ENCODE peak calls at places on chromosomes 16 and 17, in eight cellular contexts. One of them, this sample, is unnamed.

GRCh38 chr16:85321856-85322271 is 209.6 kb upstream of the CIBAR2 start:
- DNase-seq in transverse colon: peak; percentile 73
- DNase-seq in adrenal gland: peak; percentile 99
- DNase-seq in right cardiac atrium: peak; percentile 99
- DNase-seq in tibial artery: peak; percentile 100
- DNase-seq in NT2/D1: no peak
- DNase-seq in heart right ventricle: peak; percentile 94
- DNase-seq in MM.1S: no peak
- DNase-seq in this sample: peak; percentile 98

GRCh38 chr17:8890671-8891070 is 23.2 kb upstream of the PIK3R6 start:
- DNase-seq in transverse colon: no peak
- DNase-seq in adrenal gland: no peak
- DNase-seq in right cardiac atrium: no peak
- DNase-seq in tibial artery: no peak
- DNase-seq in NT2/D1: no peak
- DNase-seq in heart right ventricle: no peak
- DNase-seq in MM.1S: no peak
- DNase-seq in this sample: no peak

GRCh38 chr16:4015275-4015990 is 100.8 kb downstream of the ADCY9 start:
- DNase-seq in transverse colon: no peak
- DNase-seq in adrenal gland: no peak
- DNase-seq in right cardiac atrium: no peak
- DNase-seq in tibial artery: no peak
- DNase-seq in NT2/D1: no peak
- DNase-seq in heart right ventricle: no peak
- DNase-seq in MM.1S: no peak
- DNase-seq in this sample: no peak

GRCh38 chr17:76161619-76162222 is 20.7 kb upstream of the FOXJ1 start:
- DNase-seq in transverse colon: no peak
- DNase-seq in adrenal gland: no peak
- DNase-seq in right cardiac atrium: no peak
- DNase-seq in tibial artery: no peak
- DNase-seq in NT2/D1: no peak
- DNase-seq in heart right ventricle: no peak
- DNase-seq in MM.1S: no peak
- DNase-seq in this sample: no peak

GRCh38 chr17:20206068-20206467 is 196.9 kb downstream of the SPECC1 start:
- DNase-seq in transverse colon: no peak
- DNase-seq in adrenal gland: no peak
- DNase-seq in right cardiac atrium: no peak
- DNase-seq in tibial artery: no peak
- DNase-seq in NT2/D1: no peak
- DNase-seq in heart right ventricle: no peak
- DNase-seq in MM.1S: no peak
- DNase-seq in this sample: no peak

GRCh38 chr16:64459821-64460220 is 662.0 kb downstream of the CDH11 start:
- DNase-seq in transverse colon: no peak
- DNase-seq in adrenal gland: peak; percentile 19
- DNase-seq in right cardiac atrium: no peak
- DNase-seq in tibial artery: no peak
- DNase-seq in NT2/D1: no peak
- DNase-seq in heart right ventricle: peak; percentile 15
- DNase-seq in MM.1S: no peak
- DNase-seq in this sample: no peak

GRCh38 chr16:22304411-22304810 is 7.2 kb downstream of the POLR3E start:
- DNase-seq in transverse colon: no peak
- DNase-seq in adrenal gland: no peak
- DNase-seq in right cardiac atrium: no peak
- DNase-seq in tibial artery: no peak
- DNase-seq in NT2/D1: no peak
- DNase-seq in heart right ventricle: no peak
- DNase-seq in MM.1S: no peak
- DNase-seq in this sample: no peak

GRCh38 chr17:39652635-39653315 is 12.4 kb upstream of the TCAP start:
- DNase-seq in transverse colon: no peak
- DNase-seq in adrenal gland: no peak
- DNase-seq in right cardiac atrium: no peak
- DNase-seq in tibial artery: no peak
- DNase-seq in NT2/D1: peak; percentile 70
- DNase-seq in heart right ventricle: no peak
- DNase-seq in MM.1S: no peak
- DNase-seq in this sample: no peak

GRCh38 chr16:9840761-9841665 is 341.2 kb downstream of the GRIN2A start:
- DNase-seq in transverse colon: no peak
- DNase-seq in adrenal gland: no peak
- DNase-seq in right cardiac atrium: no peak
- DNase-seq in tibial artery: no peak
- DNase-seq in NT2/D1: peak; percentile 75
- DNase-seq in heart right ventricle: no peak
- DNase-seq in MM.1S: no peak
- DNase-seq in this sample: no peak

GRCh38 chr17:40621019-40621418 is 26.6 kb downstream of the SMARCE1 start:
- DNase-seq in transverse colon: no peak
- DNase-seq in adrenal gland: no peak
- DNase-seq in right cardiac atrium: no peak
- DNase-seq in tibial artery: no peak
- DNase-seq in NT2/D1: no peak
- DNase-seq in heart right ventricle: no peak
- DNase-seq in MM.1S: no peak
- DNase-seq in this sample: no peak

DNA sequence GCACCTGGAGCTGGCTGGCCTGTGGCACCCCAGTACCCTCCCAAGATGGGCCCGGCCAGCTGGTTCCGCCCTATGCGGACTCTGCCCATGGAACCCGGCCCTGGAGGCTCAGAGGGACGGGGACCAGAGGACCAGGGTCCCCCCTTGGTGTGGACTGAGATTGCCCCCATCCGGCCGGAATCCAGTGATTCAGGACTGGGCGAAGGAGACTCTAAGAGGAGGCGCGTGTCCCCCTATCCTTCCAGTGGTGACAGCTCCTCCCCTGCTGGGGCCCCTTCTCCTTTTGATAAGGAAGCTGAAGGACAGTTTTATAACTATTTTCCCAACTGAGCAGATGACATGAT is 12.0 kb downstream of the TBX21 start:
- DNase-seq in transverse colon: no peak
- DNase-seq in adrenal gland: no peak
- DNase-seq in right cardiac atrium: no peak
- DNase-seq in tibial artery: no peak
- DNase-seq in NT2/D1: no peak
- DNase-seq in heart right ventricle: no peak
- DNase-seq in MM.1S: no peak
- DNase-seq in this sample: no peak
- H3K27me3 ChIP-seq in transverse colon: peaks cover 65% of the 10 kb centered on the region
- H3K27me3 ChIP-seq in adrenal gland: peaks cover 35% of the 10 kb centered on the region
- H3K27me3 ChIP-seq in right cardiac atrium: no peaks in the 10 kb centered on the region
- H3K27me3 ChIP-seq in tibial artery: no peaks in the 10 kb centered on the region
- H3K27me3 ChIP-seq in NT2/D1: peaks cover 2% of the 10 kb centered on the region
- H3K27me3 ChIP-seq in heart right ventricle: peaks cover 52% of the 10 kb centered on the region
- H3K27me3 ChIP-seq in MM.1S: peaks cover 31% of the 10 kb centered on the region
- H3K27me3 ChIP-seq in this sample: peaks cover 44% of the 10 kb centered on the region

GRCh38 chr16:999677-1000076 is 18.1 kb downstream of the SOX8 start:
- DNase-seq in transverse colon: no peak
- DNase-seq in adrenal gland: no peak
- DNase-seq in right cardiac atrium: no peak
- DNase-seq in tibial artery: no peak
- DNase-seq in NT2/D1: no peak
- DNase-seq in heart right ventricle: no peak
- DNase-seq in MM.1S: no peak
- DNase-seq in this sample: no peak
- H3K27me3 ChIP-seq in transverse colon: peaks cover 38% of the 10 kb centered on the region
- H3K27me3 ChIP-seq in adrenal gland: peaks cover 5% of the 10 kb centered on the region
- H3K27me3 ChIP-seq in right cardiac atrium: no peaks in the 10 kb centered on the region
- H3K27me3 ChIP-seq in tibial artery: no peaks in the 10 kb centered on the region
- H3K27me3 ChIP-seq in NT2/D1: peaks cover 33% of the 10 kb centered on the region
- H3K27me3 ChIP-seq in heart right ventricle: peaks cover 18% of the 10 kb centered on the region
- H3K27me3 ChIP-seq in MM.1S: peaks cover 100% of the 10 kb centered on the region
- H3K27me3 ChIP-seq in this sample: peaks cover 32% of the 10 kb centered on the region

GRCh38 chr17:18380471-18381157 is 3.0 kb downstream of the EVPLL start:
- DNase-seq in transverse colon: no peak
- DNase-seq in adrenal gland: no peak
- DNase-seq in right cardiac atrium: no peak
- DNase-seq in tibial artery: no peak
- DNase-seq in NT2/D1: no peak
- DNase-seq in heart right ventricle: no peak
- DNase-seq in MM.1S: no peak
- DNase-seq in this sample: peak; percentile 49

GRCh38 chr17:18381158-18381952 is 3.8 kb downstream of the EVPLL start:
- DNase-seq in transverse colon: no peak
- DNase-seq in adrenal gland: no peak
- DNase-seq in right cardiac atrium: no peak
- DNase-seq in tibial artery: no peak
- DNase-seq in NT2/D1: no peak
- DNase-seq in heart right ventricle: no peak
- DNase-seq in MM.1S: no peak
- DNase-seq in this sample: peak; percentile 47

GRCh38 chr17:18382441-18383078 is 5.0 kb downstream of the EVPLL start:
- DNase-seq in transverse colon: no peak
- DNase-seq in adrenal gland: peak; percentile 3
- DNase-seq in right cardiac atrium: no peak
- DNase-seq in tibial artery: peak; percentile 49
- DNase-seq in NT2/D1: no peak
- DNase-seq in heart right ventricle: no peak
- DNase-seq in MM.1S: no peak
- DNase-seq in this sample: peak; percentile 42

GRCh38 chr17:18379246-18380146 is 1.9 kb downstream of the EVPLL start:
- DNase-seq in transverse colon: peak; percentile 26
- DNase-seq in adrenal gland: no peak
- DNase-seq in right cardiac atrium: no peak
- DNase-seq in tibial artery: no peak
- DNase-seq in NT2/D1: no peak
- DNase-seq in heart right ventricle: no peak
- DNase-seq in MM.1S: no peak
- DNase-seq in this sample: peak; percentile 36

DNA sequence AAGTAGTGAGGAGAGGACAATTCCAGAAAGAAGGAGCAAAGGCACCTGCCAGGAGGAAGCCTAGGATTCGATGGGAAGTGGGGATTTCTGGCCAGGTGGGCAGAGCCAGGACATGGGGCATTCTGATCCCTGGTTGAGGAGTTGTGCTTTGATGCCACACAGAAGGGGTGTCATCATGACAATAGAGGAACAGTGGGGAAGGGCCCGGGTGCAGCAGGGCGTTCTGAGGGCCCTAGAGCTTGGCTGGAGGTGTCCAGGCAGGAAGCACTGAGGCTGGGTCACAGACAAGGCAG is 4.3 kb downstream of the EVPLL start:
- DNase-seq in transverse colon: no peak
- DNase-seq in adrenal gland: no peak
- DNase-seq in right cardiac atrium: no peak
- DNase-seq in tibial artery: no peak
- DNase-seq in NT2/D1: no peak
- DNase-seq in heart right ventricle: no peak
- DNase-seq in MM.1S: no peak
- DNase-seq in this sample: peak; percentile 42
- H3K27me3 ChIP-seq in transverse colon: peaks cover 29% of the 10 kb centered on the region
- H3K27me3 ChIP-seq in adrenal gland: peaks cover 20% of the 10 kb centered on the region
- H3K27me3 ChIP-seq in right cardiac atrium: no peaks in the 10 kb centered on the region
- H3K27me3 ChIP-seq in tibial artery: no peaks in the 10 kb centered on the region
- H3K27me3 ChIP-seq in NT2/D1: no peaks in the 10 kb centered on the region
- H3K27me3 ChIP-seq in heart right ventricle: peaks cover 39% of the 10 kb centered on the region
- H3K27me3 ChIP-seq in MM.1S: peaks cover 7% of the 10 kb centered on the region
- H3K27me3 ChIP-seq in this sample: peaks cover 5% of the 10 kb centered on the region

GRCh38 chr16:79597775-79598174 is 2.8 kb downstream of the MAF start:
- DNase-seq in transverse colon: no peak
- DNase-seq in adrenal gland: no peak
- DNase-seq in right cardiac atrium: no peak
- DNase-seq in tibial artery: no peak
- DNase-seq in NT2/D1: no peak
- DNase-seq in heart right ventricle: no peak
- DNase-seq in MM.1S: no peak
- DNase-seq in this sample: no peak

GRCh38 chr16:79599256-79599836 is 1.2 kb downstream of the MAF start:
- DNase-seq in transverse colon: no peak
- DNase-seq in adrenal gland: peak; percentile 30
- DNase-seq in right cardiac atrium: peak; percentile 33
- DNase-seq in tibial artery: no peak
- DNase-seq in NT2/D1: no peak
- DNase-seq in heart right ventricle: peak; percentile 11
- DNase-seq in MM.1S: no peak
- DNase-seq in this sample: peak; percentile 72

GRCh38 chr16:79597277-79597676 is 3.3 kb downstream of the MAF start:
- DNase-seq in transverse colon: no peak
- DNase-seq in adrenal gland: no peak
- DNase-seq in right cardiac atrium: no peak
- DNase-seq in tibial artery: no peak
- DNase-seq in NT2/D1: no peak
- DNase-seq in heart right ventricle: no peak
- DNase-seq in MM.1S: no peak
- DNase-seq in this sample: no peak

GRCh38 chr16:79599837-79600635 is 501 bp downstream of the MAF start:
- DNase-seq in transverse colon: no peak
- DNase-seq in adrenal gland: peak; percentile 54
- DNase-seq in right cardiac atrium: peak; percentile 71
- DNase-seq in tibial artery: peak; percentile 77
- DNase-seq in NT2/D1: peak; percentile 46
- DNase-seq in heart right ventricle: peak; percentile 42
- DNase-seq in MM.1S: peak; percentile 27
- DNase-seq in this sample: peak; percentile 75

GRCh38 chr16:79598341-79599181 is 2.0 kb downstream of the MAF start:
- DNase-seq in transverse colon: peak; percentile 41
- DNase-seq in adrenal gland: peak; percentile 73
- DNase-seq in right cardiac atrium: peak; percentile 70
- DNase-seq in tibial artery: peak; percentile 81
- DNase-seq in NT2/D1: peak; percentile 77
- DNase-seq in heart right ventricle: peak; percentile 55
- DNase-seq in MM.1S: peak; percentile 28
- DNase-seq in this sample: peak; percentile 67
- H3K27me3 ChIP-seq in transverse colon: peaks cover 40% of the 10 kb centered on the region
- H3K27me3 ChIP-seq in adrenal gland: no peaks in the 10 kb centered on the region
- H3K27me3 ChIP-seq in right cardiac atrium: no peaks in the 10 kb centered on the region
- H3K27me3 ChIP-seq in tibial artery: no peaks in the 10 kb centered on the region
- H3K27me3 ChIP-seq in NT2/D1: no peaks in the 10 kb centered on the region
- H3K27me3 ChIP-seq in heart right ventricle: peaks cover 5% of the 10 kb centered on the region
- H3K27me3 ChIP-seq in MM.1S: no peaks in the 10 kb centered on the region
- H3K27me3 ChIP-seq in this sample: no peaks in the 10 kb centered on the region

GRCh38 chr17:56489980-56490379 is 103.5 kb upstream of the NOG start:
- DNase-seq in transverse colon: no peak
- DNase-seq in adrenal gland: no peak
- DNase-seq in right cardiac atrium: no peak
- DNase-seq in tibial artery: no peak
- DNase-seq in NT2/D1: no peak
- DNase-seq in heart right ventricle: no peak
- DNase-seq in MM.1S: no peak
- DNase-seq in this sample: no peak
- H3K27me3 ChIP-seq in transverse colon: no peaks in the 10 kb centered on the region
- H3K27me3 ChIP-seq in adrenal gland: no peaks in the 10 kb centered on the region
- H3K27me3 ChIP-seq in right cardiac atrium: no peaks in the 10 kb centered on the region
- H3K27me3 ChIP-seq in tibial artery: no peaks in the 10 kb centered on the region
- H3K27me3 ChIP-seq in NT2/D1: no peaks in the 10 kb centered on the region
- H3K27me3 ChIP-seq in heart right ventricle: no peaks in the 10 kb centered on the region
- H3K27me3 ChIP-seq in MM.1S: no peaks in the 10 kb centered on the region
- H3K27me3 ChIP-seq in this sample: no peaks in the 10 kb centered on the region